ENCODE peak calls at places on chromosome 13, in ten cellular contexts. K, G, N, C, E, A, P, S, V and Y are unnamed samples.

GRCh38 chr13:100128373-100128772 is 39.5 kb downstream of the PCCA start:
- DNase-seq in K (no peak), G (no peak), N (no peak), C (no peak), E (no peak), A (peak; percentile 24), P (no peak), S (no peak), V (no peak), Y (no peak)

GRCh38 chr13:32010137-32010536 is 21.4 kb upstream of the FRY start:
- DNase-seq in K (no peak), G (no peak), N (no peak), C (no peak), E (no peak), A (no peak), P (no peak), S (no peak), V (no peak), Y (no peak)

GRCh38 chr13:49532593-49532992 is 36.8 kb downstream of the PHF11 start:
- DNase-seq in K (no peak), G (no peak), N (no peak), C (no peak), E (no peak), A (no peak), P (no peak), S (no peak), V (no peak), Y (no peak)

GRCh38 chr13:94195715-94196114 is 283.8 kb downstream of the DCT start:
- DNase-seq in K (no peak), G (no peak), N (no peak), C (no peak), E (no peak), A (no peak), P (no peak), S (no peak), V (no peak), Y (no peak)

GRCh38 chr13:99297330-99297729 is 9.9 kb downstream of the GPR183 start:
- DNase-seq in K (no peak), G (no peak), N (no peak), C (no peak), E (no peak), A (no peak), P (no peak), S (no peak), V (no peak), Y (no peak)

GRCh38 chr13:37175996-37176395 is 70.5 kb upstream of the CSNK1A1L start:
- DNase-seq in K (no peak), G (no peak), N (no peak), C (no peak), E (no peak), A (no peak), P (no peak), S (no peak), V (no peak), Y (no peak)

GRCh38 chr13:73341748-73342147 is 282.9 kb downstream of the KLF5 start:
- DNase-seq in K (no peak), G (no peak), N (no peak), C (no peak), E (no peak), A (no peak), P (no peak), S (no peak), V (no peak), Y (no peak)

GRCh38 chr13:28579334-28579733 is 79.6 kb upstream of the POMP start:
- DNase-seq in K (no peak), G (no peak), N (no peak), C (no peak), E (no peak), A (no peak), P (no peak), S (no peak), V (no peak), Y (no peak)

GRCh38 chr13:60150538-60150937 is 13.2 kb downstream of the DIAPH3 start:
- DNase-seq in K (no peak), G (no peak), N (no peak), C (no peak), E (no peak), A (no peak), P (no peak), S (no peak), V (no peak), Y (no peak)

GRCh38 chr13:110433014-110433413 is 125.9 kb downstream of the COL4A2 start:
- DNase-seq in K (no peak), G (no peak), N (no peak), C (no peak), E (no peak), A (no peak), P (no peak), S (no peak), V (no peak), Y (no peak)

GRCh38 chr13:99027260-99027659 is 49.4 kb upstream of the DOCK9 start:
- DNase-seq in K (no peak), G (no peak), N (no peak), C (no peak), E (no peak), A (no peak), P (no peak), S (no peak), V (no peak), Y (no peak)

GRCh38 chr13:97411894-97412460 is 22.0 kb upstream of the RAP2A start:
- DNase-seq in K (no peak), G (no peak), N (no peak), C (no peak), E (no peak), A (no peak), P (no peak), S (no peak), V (no peak), Y (no peak)

GRCh38 chr13:87554045-87554444 is 117.1 kb upstream of the SLITRK5 start:
- DNase-seq in K (no peak), G (no peak), N (no peak), C (no peak), E (no peak), A (no peak), P (no peak), S (no peak), V (no peak), Y (no peak)

GRCh38 chr13:105925496-105925895 is 610.0 kb downstream of the EFNB2 start:
- DNase-seq in K (no peak), G (no peak), N (no peak), C (no peak), E (no peak), A (no peak), P (no peak), S (no peak), V (no peak), Y (no peak)

GRCh38 chr13:60111726-60112125 is 52.0 kb downstream of the DIAPH3 start:
- DNase-seq in K (no peak), G (no peak), N (no peak), C (no peak), E (no peak), A (no peak), P (no peak), S (no peak), V (no peak), Y (no peak)

GRCh38 chr13:46129955-46130354 is 25.1 kb upstream of the CPB2 start:
- DNase-seq in K (no peak), G (no peak), N (no peak), C (no peak), E (no peak), A (no peak), P (no peak), S (no peak), V (no peak), Y (no peak)

GRCh38 chr13:51007216-51007615 is 97.6 kb downstream of the RNASEH2B start:
- DNase-seq in K (no peak), G (no peak), N (no peak), C (no peak), E (no peak), A (no peak), P (no peak), S (no peak), V (no peak), Y (no peak)

GRCh38 chr13:44815507-44816074 is 173.7 kb downstream of the NUFIP1 start:
- DNase-seq in K (no peak), G (no peak), N (no peak), C (no peak), E (no peak), A (peak; percentile 92), P (no peak), S (peak; percentile 78), V (peak; percentile 67), Y (no peak)
- TF ChIP-seq POLR2AphosphoS5 in K (peak; percentile 33), G (no peak), N (no peak), C (no peak), E (no peak), A (no peak), P (no peak), S (no peak), V (no peak), Y (no peak)

GRCh38 chr13:29594310-29594709 is 1.2 kb downstream of the SLC7A1 start:
- DNase-seq in K (no peak), G (no peak), N (peak; percentile 53), C (peak; percentile 41), E (peak; percentile 38), A (peak; percentile 81), P (peak; percentile 21), S (peak; percentile 42), V (no peak), Y (no peak)
- TF ChIP-seq POLR2A in K (no peak), G (no peak), N (no peak), C (no peak), E (peak; percentile 14), A (peak; percentile 83), P (no peak), S (no peak), V (no peak), Y (no peak)

GRCh38 chr13:38979891-38980627 is 10.6 kb downstream of the STOML3 start:
- DNase-seq in K (no peak), G (no peak), N (no peak), C (no peak), E (no peak), A (no peak), P (no peak), S (no peak), V (no peak), Y (no peak)
- TF ChIP-seq POLR2AphosphoS5 in K (no peak), G (no peak), N (peak; percentile 52), C (no peak), E (no peak), A (no peak), P (no peak), S (no peak), V (no peak), Y (no peak)

GRCh38 chr13:95641961-95642621 is 2.4 kb downstream of the DZIP1 start:
- DNase-seq in K (no peak), G (peak; percentile 76), N (peak; percentile 54), C (no peak), E (no peak), A (peak; percentile 44), P (no peak), S (peak; percentile 34), V (no peak), Y (no peak)

GRCh38 chr13:95643471-95643813 is 1.1 kb downstream of the DZIP1 start:
- DNase-seq in K (no peak), G (no peak), N (no peak), C (no peak), E (no peak), A (peak; percentile 6), P (no peak), S (no peak), V (no peak), Y (no peak)

GRCh38 chr13:95643009-95643408 is 1.5 kb downstream of the DZIP1 start:
- DNase-seq in K (no peak), G (no peak), N (no peak), C (no peak), E (no peak), A (no peak), P (no peak), S (no peak), V (no peak), Y (no peak)

GRCh38 chr13:95643814-95644598 is 500 bp downstream of the DZIP1 start:
- DNase-seq in K (no peak), G (peak; percentile 78), N (no peak), C (no peak), E (peak; percentile 32), A (peak; percentile 2), P (no peak), S (no peak), V (no peak), Y (no peak)

GRCh38 chr13:95644611-95645052 is at the start of gene DZIP1:
- DNase-seq in K (no peak), G (peak; percentile 77), N (peak; percentile 41), C (no peak), E (peak; percentile 43), A (peak; percentile 75), P (no peak), S (no peak), V (no peak), Y (peak; percentile 84)
- TF ChIP-seq POLR2A in K (no peak), G (no peak), N (no peak), C (peak; percentile 31), E (no peak), A (peak; percentile 57), P (peak; percentile 55), S (no peak), V (no peak), Y (no peak)